ENCODE peak calls at places on chromosomes 3 and 15, in nine cellular contexts. A is NB4; I is adrenal gland; M is stimulated activated naive CD8-positive, alpha-beta T cell treated with anti-CD3 and anti-CD28 coated beads, Interleukin-15, amount 100 ng/mL, for 72 hours; O is AG08395; D is stimulated activated CD8-positive, alpha-beta memory T cell treated with anti-CD3 and anti-CD28 coated beads, Interleukin-7, amount 100 ng/mL, for 1 hour; Z is HFF-Myc; U is type B pancreatic cell; K is IMR-90. L is an unnamed sample.

GRCh38 chr3:133208184-133208583 is 170.0 kb downstream of the TMEM108 start:
- DNase-seq in A (no peak), I (no peak), M (no peak), O (no peak), D (no peak), Z (no peak), U (no peak), K (no peak), L (peak; percentile 24)

GRCh38 chr3:11391172-11391879 is 119.1 kb downstream of the ATG7 start:
- DNase-seq in A (no peak), I (no peak), M (no peak), O (no peak), D (no peak), Z (no peak), U (no peak), K (no peak), L (no peak)

GRCh38 chr3:114308830-114309229 is 15.0 kb downstream of the TIGIT start:
- DNase-seq in A (no peak), I (no peak), M (peak; percentile 58), O (no peak), D (no peak), Z (no peak), U (no peak), K (no peak), L (no peak)

GRCh38 chr3:72065236-72065635 is 280.3 kb upstream of the PROK2 start:
- DNase-seq in A (no peak), I (no peak), M (no peak), O (no peak), D (no peak), Z (no peak), U (no peak), K (no peak), L (no peak)

GRCh38 chr3:181838940-181839914 is 127.5 kb downstream of the SOX2 start:
- DNase-seq in A (no peak), I (no peak), M (no peak), O (no peak), D (no peak), Z (no peak), U (no peak), K (no peak), L (peak; percentile 23)

GRCh38 chr3:47365213-47366153 is 15.3 kb upstream of the PTPN23 start:
- DNase-seq in A (no peak), I (peak; percentile 60), M (no peak), O (peak; percentile 50), D (no peak), Z (peak; percentile 61), U (no peak), K (peak; percentile 76), L (peak; percentile 86)

GRCh38 chr3:120419797-120420196 is 31.0 kb downstream of the FSTL1 start:
- DNase-seq in A (no peak), I (peak; percentile 63), M (no peak), O (no peak), D (no peak), Z (no peak), U (no peak), K (no peak), L (no peak)

GRCh38 chr15:23372284-23372683 is 17.7 kb downstream of the GOLGA8S start:
- DNase-seq in A (peak; percentile 83), I (no peak), M (no peak), O (no peak), D (no peak), Z (no peak), U (no peak), K (no peak), L (peak; percentile 57)

GRCh38 chr3:50242778-50243551 is 7.0 kb downstream of the GNAI2 start:
- DNase-seq in A (peak; percentile 94), I (peak; percentile 78), M (peak; percentile 54), O (no peak), D (no peak), Z (no peak), U (no peak), K (peak; percentile 72), L (peak; percentile 65)

GRCh38 chr3:147934316-147935188 is 525.4 kb downstream of the ZIC1 start:
- DNase-seq in A (no peak), I (no peak), M (no peak), O (no peak), D (no peak), Z (no peak), U (no peak), K (no peak), L (no peak)

GRCh38 chr15:63708141-63708772 is 111.1 kb downstream of the FBXL22 start:
- DNase-seq in A (no peak), I (no peak), M (no peak), O (no peak), D (no peak), Z (no peak), U (no peak), K (no peak), L (peak; percentile 2)

GRCh38 chr3:43426388-43426787 is 140.0 kb downstream of the SNRK start:
- DNase-seq in A (no peak), I (peak; percentile 51), M (no peak), O (no peak), D (no peak), Z (no peak), U (no peak), K (no peak), L (no peak)

GRCh38 chr15:88604972-88605506 is 16.1 kb upstream of the AEN start:
- DNase-seq in A (no peak), I (no peak), M (no peak), O (no peak), D (no peak), Z (no peak), U (no peak), K (no peak), L (no peak)

GRCh38 chr15:51051776-51052175 is 42.9 kb downstream of the TNFAIP8L3 start:
- DNase-seq in A (no peak), I (peak; percentile 33), M (no peak), O (peak; percentile 26), D (no peak), Z (no peak), U (no peak), K (no peak), L (no peak)

GRCh38 chr15:82108489-82109078 is 62.8 kb upstream of the MEX3B start:
- DNase-seq in A (peak; percentile 59), I (peak; percentile 77), M (peak; percentile 77), O (peak; percentile 76), D (peak; percentile 52), Z (no peak), U (no peak), K (peak; percentile 50), L (peak; percentile 69)

GRCh38 chr15:66390670-66391069 is 4.0 kb downstream of the MAP2K1 start:
- DNase-seq in A (peak; percentile 88), I (no peak), M (no peak), O (no peak), D (no peak), Z (no peak), U (no peak), K (no peak), L (peak; percentile 78)

GRCh38 chr15:42549052-42549491 is 434 bp downstream of the HAUS2 start:
- DNase-seq in A (peak; percentile 78), I (no peak), M (no peak), O (peak; percentile 38), D (no peak), Z (peak; percentile 14), U (no peak), K (peak; percentile 12), L (no peak)

GRCh38 chr3:98246142-98246541 is 17.9 kb upstream of the OR5H6 start:
- DNase-seq in A (no peak), I (no peak), M (no peak), O (no peak), D (no peak), Z (no peak), U (no peak), K (no peak), L (peak; percentile 65)

L was measured in HT1080.